ENCODE peak calls at places on chromosomes 13 and 19, in six cellular contexts. X is K562, K is H1, C is SK-N-SH, N is GM12878, P is HepG2. F is an unnamed sample.

GRCh38 chr13:28636677-28637317 is 22.1 kb upstream of the POMP start:
- DNase-seq in P (peak; percentile 58), C (peak; percentile 64), X (peak; percentile 35), N (peak; percentile 68), K (peak; percentile 54), F (peak; percentile 81)

GRCh38 chr19:45638930-45639729 is at the start of gene EML2:
- DNase-seq in X (peak; percentile 84), K (no peak), C (peak; percentile 15), N (no peak), P (peak; percentile 24), F (no peak)

GRCh38 chr13:38656699-38657098 is 30.2 kb upstream of the FREM2 start:
- DNase-seq in P (no peak), K (no peak), C (peak; percentile 16), X (no peak), N (no peak), F (no peak)

GRCh38 chr13:97344250-97345175 is 89.5 kb upstream of the RAP2A start:
- DNase-seq in C (peak; percentile 67), P (peak; percentile 62), N (no peak), X (no peak), K (no peak), F (peak; percentile 46)

GRCh38 chr13:90445179-90445578 is 902.3 kb upstream of the MIR17HG start:
- DNase-seq in X (no peak), P (no peak), C (no peak), K (peak; percentile 31), N (no peak), F (no peak)

GRCh38 chr19:334296-335071 is 10.1 kb downstream of the MIER2 start:
- DNase-seq in C (no peak), P (no peak), K (no peak), X (no peak), N (no peak), F (no peak)

GRCh38 chr19:13938361-13939027 is at the start of gene PODNL1:
- DNase-seq in C (peak; percentile 86), X (no peak), K (no peak), N (no peak), P (no peak), F (no peak)

GRCh38 chr19:32287811-32288227 is 57.6 kb upstream of the ZNF507 start:
- DNase-seq in P (peak; percentile 67), N (no peak), K (peak; percentile 34), X (peak; percentile 21), C (no peak), F (peak; percentile 3)

DNA sequence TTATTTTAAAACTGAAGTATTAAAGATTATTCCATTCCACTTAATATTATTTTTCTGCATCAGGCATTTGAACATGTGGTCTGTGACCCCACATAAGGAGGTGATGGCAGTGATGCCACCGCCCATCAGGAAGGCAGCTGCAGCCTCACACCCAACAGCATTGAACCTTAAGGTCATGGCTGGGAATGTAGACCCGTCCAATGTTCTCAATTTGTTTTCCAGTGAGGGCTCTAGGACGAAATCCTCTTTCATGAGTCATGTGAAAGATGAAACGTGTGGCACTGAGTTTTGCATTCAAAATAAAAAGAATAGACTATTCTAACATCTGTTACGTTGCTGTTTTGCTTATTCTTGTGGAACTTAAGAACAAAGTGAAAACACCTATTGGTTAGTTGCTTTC is 74.5 kb upstream of the ANKRD10 start:
- DNase-seq in C (no peak), P (no peak), N (no peak), K (no peak), X (no peak), F (no peak)
- TF ChIP-seq POLR2AphosphoS5 in C (no peak), P (no peak), N (no peak), K (no peak), X (no peak), F (no peak)

GRCh38 chr19:55485439-55486011 is 537 bp downstream of the NAT14 start:
- DNase-seq in N (no peak), C (no peak), X (no peak), K (no peak), P (no peak), F (no peak)

GRCh38 chr19:55487884-55488687 is at the start of gene SSC5D:
- DNase-seq in X (peak; percentile 76), P (no peak), N (no peak), C (peak; percentile 78), K (no peak), F (peak; percentile 35)

GRCh38 chr19:55486971-55487883 is 1.0 kb upstream of the SSC5D start:
- DNase-seq in X (peak; percentile 32), C (peak; percentile 72), N (no peak), K (no peak), P (peak; percentile 23), F (peak; percentile 51)

GRCh38 chr19:55484571-55485438 is at the start of gene NAT14:
- DNase-seq in P (peak; percentile 39), N (no peak), K (peak; percentile 68), X (peak; percentile 91), C (peak; percentile 97), F (peak; percentile 19)

GRCh38 chr19:55486043-55486970 is 1.3 kb downstream of the NAT14 start:
- DNase-seq in C (peak; percentile 80), K (no peak), N (no peak), X (no peak), P (no peak), F (no peak)
- TF ChIP-seq GABPA in C (no peak), K (no peak), N (no peak), X (no peak), P (no peak), F (no peak)

DNA sequence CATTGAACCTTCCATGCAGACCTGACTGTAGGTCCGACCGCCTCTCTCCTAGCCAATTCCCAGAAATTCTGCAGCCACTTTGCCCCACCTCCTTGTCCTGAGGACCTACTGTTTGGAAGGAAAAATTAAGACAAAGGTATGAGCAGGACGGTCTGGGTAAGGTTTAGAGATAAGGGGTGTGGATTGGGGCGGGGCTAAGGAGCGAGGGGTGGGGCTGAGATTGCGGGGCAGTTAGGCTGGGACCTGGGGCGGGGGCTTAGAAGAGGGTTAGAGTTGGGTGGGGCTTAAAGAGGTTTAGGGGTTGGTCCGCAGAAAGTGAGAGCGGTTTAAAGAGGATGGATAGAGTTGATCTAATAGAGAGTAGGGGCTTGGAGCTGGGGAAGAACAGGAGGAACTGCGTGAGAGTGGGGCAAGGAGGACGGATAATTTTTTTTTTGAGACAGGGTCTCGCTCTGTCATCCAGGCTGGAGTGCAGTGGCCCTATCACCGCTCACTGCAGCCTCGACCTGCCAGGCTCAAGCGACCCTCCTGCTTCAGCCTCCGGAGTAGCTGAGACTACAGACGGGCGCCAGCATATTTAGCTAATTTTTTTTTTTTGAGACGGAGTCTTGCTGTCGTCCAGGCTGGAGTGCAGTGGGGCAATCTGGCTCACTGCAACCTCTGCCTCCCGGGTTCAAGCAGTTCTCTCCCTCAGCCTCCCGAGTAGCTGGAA is 1.7 kb upstream of the ZNF865 start:
- DNase-seq in X (no peak), K (no peak), P (no peak), N (no peak), C (no peak), F (no peak)
- H3K27ac ChIP-seq in X (peak overlapping the region; percentile 87), K (no peak overlapping the region), P (no peak overlapping the region), N (no peak overlapping the region), C (peak overlapping the region; percentile 11), F (peak overlapping the region; percentile 87)

DNA sequence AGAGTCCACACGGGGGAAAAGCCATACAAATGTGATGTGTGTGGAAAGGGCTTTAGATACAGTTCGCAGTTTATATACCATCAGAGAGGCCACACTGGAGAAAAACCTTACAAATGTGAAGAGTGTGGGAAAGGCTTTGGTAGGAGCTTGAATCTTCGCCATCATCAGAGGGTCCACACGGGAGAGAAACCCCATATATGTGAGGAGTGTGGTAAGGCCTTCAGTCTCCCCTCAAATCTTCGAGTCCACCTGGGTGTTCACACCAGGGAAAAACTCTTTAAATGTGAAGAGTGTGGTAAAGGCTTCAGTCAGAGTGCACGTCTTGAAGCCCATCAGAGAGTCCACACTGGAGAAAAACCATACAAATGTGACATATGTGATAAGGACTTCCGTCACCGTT is 23.3 kb upstream of the ZNF233 start:
- DNase-seq in K (no peak), X (no peak), N (no peak), P (no peak), C (no peak), F (no peak)
- TF ChIP-seq POLR2AphosphoS5 in K (no peak), X (no peak), N (no peak), P (no peak), C (no peak), F (no peak)

DNA sequence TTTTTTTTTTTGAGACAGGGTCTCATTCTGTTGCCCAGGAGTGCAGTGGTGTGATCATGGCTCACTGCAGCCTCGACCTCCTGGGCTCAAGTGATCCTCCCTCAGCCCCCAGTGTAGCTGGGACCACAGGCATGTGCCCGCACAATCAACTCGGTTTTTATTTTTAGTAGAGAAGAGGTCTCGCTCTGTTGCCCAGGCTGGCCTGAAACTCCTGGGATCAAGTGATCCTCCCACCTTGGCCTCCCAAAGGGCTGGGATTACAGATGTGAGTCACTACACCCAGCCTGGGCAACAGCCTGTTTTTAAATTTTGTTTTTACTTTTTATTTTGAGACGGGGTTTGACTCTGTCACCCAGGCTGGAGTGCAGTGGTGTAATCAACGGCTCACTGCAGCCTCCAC is 2.3 kb upstream of the KDM4B start:
- DNase-seq in C (no peak), N (no peak), P (no peak), K (no peak), X (no peak), F (no peak)
- TF ChIP-seq GABPA in C (no peak), N (no peak), P (no peak), K (no peak), X (no peak), F (no peak)

DNA sequence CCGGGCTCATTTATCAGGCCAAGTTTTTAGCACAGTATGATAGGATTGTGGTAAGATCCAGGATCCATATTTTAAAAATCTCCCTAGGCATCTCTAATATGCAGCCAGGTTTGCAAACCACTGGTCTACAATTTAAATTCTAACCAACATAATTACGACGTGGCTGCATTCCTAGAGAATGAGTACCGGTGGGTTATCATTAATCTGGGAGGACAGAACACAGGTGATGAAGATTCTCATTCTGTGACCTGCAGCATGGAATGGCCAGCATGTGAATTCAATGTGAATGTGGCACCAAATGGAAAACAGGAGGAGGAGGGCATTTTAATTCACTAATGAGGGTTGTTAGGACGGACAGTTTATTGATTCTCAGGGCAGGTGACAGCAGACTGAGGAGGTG is 56.9 kb upstream of the MED4 start:
- DNase-seq in X (no peak), N (no peak), P (no peak), K (no peak), C (no peak), F (no peak)
- H3K27ac ChIP-seq in X (no peak overlapping the region), N (no peak overlapping the region), P (no peak overlapping the region), K (no peak overlapping the region), C (no peak overlapping the region), F (peak overlapping the region; percentile 22)

GRCh38 chr19:47013041-47013517 is 6.6 kb upstream of the NPAS1 start:
- DNase-seq in C (peak; percentile 92), K (peak; percentile 49), X (peak; percentile 83), N (no peak), P (peak; percentile 56), F (peak; percentile 41)
- TF ChIP-seq POLR2AphosphoS5 in C (no peak), K (peak; percentile 1), X (no peak), N (no peak), P (no peak), F (no peak)